ENCODE peak calls at places on chromosomes 13 and 19, in nine cellular contexts. G is bronchial epithelial cell, Q is BE2C, U is GM10248, M is tibial nerve, A is cardiac muscle cell, N is Panc1, P is H9, Y is retinal pigment epithelial cell. Z is an unnamed sample.
A peak's percentile ranks its signal among the peaks of the same experiment; 100 is the strongest.

GRCh38 chr13:36362914-36363313 is 16.7 kb upstream of the SPART start:
- DNase-seq in G (no peak), Q (no peak), U (no peak), M (no peak), A (no peak), N (no peak), P (no peak), Y (no peak), Z (no peak)

GRCh38 chr13:72403396-72404010 is 323.9 kb downstream of the MZT1 start:
- DNase-seq in G (peak; percentile 71), Q (no peak), U (no peak), M (no peak), A (no peak), N (no peak), P (no peak), Y (no peak), Z (peak; percentile 5)

GRCh38 chr19:49151339-49152217 is 3.6 kb downstream of the HRC start:
- DNase-seq in G (peak; percentile 87), Q (peak; percentile 86), U (no peak), M (no peak), A (peak; percentile 53), N (peak; percentile 66), P (peak; percentile 99), Y (no peak), Z (no peak)

GRCh38 chr19:29324717-29325116 is 111.8 kb upstream of the UQCRFS1 start:
- DNase-seq in G (no peak), Q (no peak), U (no peak), M (no peak), A (no peak), N (no peak), P (no peak), Y (no peak), Z (no peak)

GRCh38 chr13:80533175-80533574 is 192.2 kb upstream of the SPRY2 start:
- DNase-seq in G (no peak), Q (no peak), U (no peak), M (no peak), A (no peak), N (no peak), P (no peak), Y (no peak), Z (no peak)

GRCh38 chr19:39301562-39301961 is 5.4 kb downstream of the IFNL1 start:
- DNase-seq in G (no peak), Q (no peak), U (no peak), M (no peak), A (no peak), N (no peak), P (no peak), Y (no peak), Z (no peak)

GRCh38 chr13:64925284-64925683 is 2304.9 kb downstream of the PCDH9 start:
- DNase-seq in G (no peak), Q (no peak), U (no peak), M (no peak), A (peak; percentile 37), N (no peak), P (peak; percentile 75), Y (no peak), Z (no peak)

GRCh38 chr13:84609716-84610115 is 727.4 kb upstream of the SLITRK1 start:
- DNase-seq in G (peak; percentile 80), Q (no peak), U (no peak), M (no peak), A (peak; percentile 7), N (no peak), P (no peak), Y (no peak), Z (peak; percentile 54)

GRCh38 chr19:6590458-6591319 is at the start of gene CD70:
- DNase-seq in G (no peak), Q (no peak), U (peak; percentile 84), M (no peak), A (no peak), N (no peak), P (peak; percentile 89), Y (no peak), Z (no peak)

DNA sequence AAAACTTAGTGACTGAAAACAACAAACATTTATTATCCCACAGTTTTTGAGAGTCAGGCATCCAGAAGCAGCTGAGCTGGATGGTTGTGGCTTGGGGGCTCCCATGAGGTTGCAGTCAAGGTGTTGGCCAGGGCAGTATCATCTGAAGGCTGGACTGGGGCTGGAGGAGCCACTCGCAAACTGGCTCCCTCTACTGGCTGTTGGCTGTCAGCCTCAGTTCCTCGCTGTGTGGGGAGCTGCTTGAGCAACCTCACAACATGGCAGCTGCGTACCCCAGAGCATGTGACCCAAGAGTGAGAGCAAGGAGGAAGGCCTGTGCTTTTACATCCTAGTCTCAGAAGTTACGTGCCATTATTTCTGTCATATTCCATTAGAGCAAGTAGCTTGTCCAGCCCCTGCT is 9.7 kb downstream of the YJU2 start:
- DNase-seq in G (no peak), Q (no peak), U (no peak), M (no peak), A (no peak), N (no peak), P (no peak), Y (no peak), Z (no peak)
- TF ChIP-seq CTCF in G (no peak), Q (peak; percentile 35), U (peak; percentile 9), M (no peak), A (peak; percentile 6), N (no peak), P (peak; percentile 50), Y (peak; percentile 26), Z (peak; percentile 41)

GRCh38 chr13:60227168-60227567 is 63.4 kb upstream of the DIAPH3 start:
- DNase-seq in G (no peak), Q (no peak), U (no peak), M (no peak), A (no peak), N (no peak), P (no peak), Y (no peak), Z (no peak)

GRCh38 chr13:60230593-60230992 is 66.9 kb upstream of the DIAPH3 start:
- DNase-seq in G (no peak), Q (no peak), U (no peak), M (no peak), A (peak; percentile 62), N (no peak), P (no peak), Y (peak; percentile 47), Z (no peak)

GRCh38 chr13:60221581-60221980 is 57.9 kb upstream of the DIAPH3 start:
- DNase-seq in G (no peak), Q (no peak), U (no peak), M (no peak), A (no peak), N (no peak), P (no peak), Y (no peak), Z (no peak)

GRCh38 chr13:60229708-60230272 is 66.1 kb upstream of the DIAPH3 start:
- DNase-seq in G (no peak), Q (no peak), U (no peak), M (no peak), A (peak; percentile 6), N (no peak), P (no peak), Y (peak; percentile 16), Z (no peak)

DNA sequence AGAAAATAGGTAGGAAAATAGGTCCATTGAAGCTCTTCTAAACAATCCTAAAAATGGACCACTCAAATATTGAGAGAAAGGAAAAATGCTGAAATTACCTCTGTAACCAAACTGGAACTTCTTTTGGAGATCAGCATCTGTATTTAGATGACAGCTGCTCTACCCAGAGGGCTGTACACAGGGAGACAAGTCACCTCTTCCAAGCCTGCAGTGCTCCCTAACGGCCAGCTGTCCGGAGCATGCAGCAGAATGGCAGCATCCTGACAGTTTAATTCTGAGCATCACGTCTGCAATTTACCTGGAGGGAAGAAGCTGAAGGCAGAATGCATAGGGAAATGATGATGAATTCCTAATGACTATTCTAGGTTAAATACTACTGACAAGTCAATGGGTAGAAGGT is 62.8 kb upstream of the DIAPH3 start:
- DNase-seq in G (peak; percentile 7), Q (peak; percentile 70), U (no peak), M (no peak), A (peak; percentile 53), N (no peak), P (peak; percentile 44), Y (peak; percentile 2), Z (peak; percentile 49)
- TF ChIP-seq CTCF in G (peak; percentile 36), Q (peak; percentile 81), U (peak; percentile 31), M (no peak), A (peak; percentile 50), N (peak; percentile 46), P (peak; percentile 65), Y (peak; percentile 31), Z (peak; percentile 62)

DNA sequence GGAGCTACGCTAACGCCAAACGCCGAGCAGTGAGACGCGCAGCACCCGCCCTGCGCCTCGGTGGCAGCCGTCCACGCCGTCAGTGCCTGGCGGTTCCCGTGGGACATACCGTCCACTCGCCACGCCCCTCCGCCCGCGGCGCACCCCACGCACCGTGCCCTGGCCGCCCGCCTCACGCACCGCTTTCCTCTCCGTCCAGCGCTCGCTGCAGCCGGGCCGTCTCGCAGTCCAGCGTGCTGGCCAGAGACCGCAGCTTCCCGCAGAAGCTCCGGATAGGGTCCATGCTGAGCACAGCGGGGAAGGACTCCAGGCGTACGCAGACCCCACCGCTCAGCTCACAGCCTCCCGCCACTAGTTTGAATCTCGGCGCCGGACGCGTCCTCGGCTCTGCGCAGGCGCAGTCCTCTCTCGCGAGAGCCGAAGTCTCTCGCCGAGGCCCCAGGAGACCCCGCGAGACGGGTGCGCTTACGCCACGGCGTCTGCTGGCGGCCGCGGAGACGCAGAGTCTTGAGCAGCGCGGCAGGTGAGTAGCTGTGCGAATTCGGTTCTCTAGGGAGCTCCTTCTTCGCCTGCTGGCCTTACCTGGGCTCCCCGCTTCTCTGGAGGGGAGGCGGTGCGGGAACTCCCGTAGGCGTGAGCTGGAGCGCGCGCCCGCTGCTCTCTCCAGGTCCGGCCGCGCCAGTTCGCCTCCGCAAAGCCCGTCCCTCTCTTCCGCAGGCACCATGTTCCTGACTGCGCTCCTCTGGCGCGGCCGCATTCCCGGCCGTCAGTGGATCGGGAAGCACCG is at the start of the genes MRPL57 and SKA3:
- DNase-seq in G (peak; percentile 80), Q (peak; percentile 95), U (peak; percentile 98), M (peak; percentile 81), A (peak; percentile 96), N (peak; percentile 42), P (peak; percentile 97), Y (peak; percentile 67), Z (peak; percentile 89)
- TF ChIP-seq CTCF in G (no peak), Q (no peak), U (no peak), M (peak; percentile 7), A (no peak), N (no peak), P (no peak), Y (no peak), Z (peak; percentile 37)

DNA sequence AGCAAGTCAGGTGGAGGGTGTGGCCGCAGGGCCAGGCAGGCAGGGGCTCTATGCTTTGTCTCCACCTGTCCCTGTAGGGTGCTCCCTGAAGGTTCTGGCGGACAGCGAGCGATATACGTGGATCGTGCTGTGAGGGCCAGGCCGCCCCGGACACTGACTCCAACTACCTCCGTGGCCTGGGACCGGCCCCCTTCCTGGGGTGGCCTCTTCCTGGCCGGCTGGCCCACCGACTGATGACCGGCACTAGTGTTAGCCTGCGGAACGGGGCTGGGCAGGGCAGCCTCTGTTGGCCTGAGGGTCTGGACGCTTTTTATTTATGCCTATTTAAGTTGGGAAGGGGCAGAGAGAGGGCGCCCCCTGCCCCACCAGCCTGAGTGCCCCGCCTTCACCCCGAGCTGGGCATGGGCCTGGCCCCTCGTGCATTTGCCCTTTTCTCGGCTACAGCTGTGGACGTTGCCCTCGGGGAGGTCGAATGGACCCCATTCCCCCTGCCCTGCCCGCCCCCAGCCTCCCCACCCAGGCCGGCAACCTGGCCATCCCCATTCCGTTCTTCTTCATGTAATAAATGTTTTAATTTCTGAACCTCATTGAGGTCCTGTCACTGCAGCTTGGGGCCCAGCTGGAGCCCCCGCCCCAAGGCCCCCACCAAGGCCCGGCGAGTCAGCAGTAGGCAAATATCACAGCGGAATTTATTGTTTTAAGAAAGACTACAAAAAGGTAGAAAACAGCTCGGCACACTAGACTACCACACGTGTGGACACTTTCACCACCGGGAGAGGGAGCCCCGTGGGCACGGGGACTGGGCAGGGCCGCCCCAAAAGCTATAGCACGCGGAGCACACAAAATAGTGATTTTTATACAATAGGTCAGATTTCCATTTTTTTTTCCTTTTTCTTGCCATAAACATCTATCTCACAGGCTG is 8.8 kb downstream of the DCAF15 start:
- DNase-seq in G (no peak), Q (no peak), U (no peak), M (no peak), A (no peak), N (no peak), P (peak; percentile 30), Y (no peak), Z (no peak)
- TF ChIP-seq CTCF in G (no peak), Q (peak; percentile 23), U (no peak), M (no peak), A (no peak), N (no peak), P (no peak), Y (no peak), Z (no peak)

Z was measured in HFFc6.